ENCODE peak calls at places on chromosomes 6 and 20, in nine cellular contexts. E, V, T, S, D, U, M, A and W are unnamed samples.

GRCh38 chr6:36964908-36965307 is 10.4 kb downstream of the PI16 start:
- DNase-seq in E (no peak), V (no peak), T (no peak), S (no peak), D (no peak), U (no peak), M (no peak), A (peak), W (no peak)

GRCh38 chr6:170148709-170149470 is 142.0 kb downstream of the DLL1 start:
- DNase-seq in E (no peak), V (peak), T (no peak), S (no peak), D (no peak), U (peak), M (no peak), A (peak), W (no peak)

GRCh38 chr20:63543131-63543530 is 4.4 kb downstream of the SRMS start:
- DNase-seq in E (no peak), V (no peak), T (no peak), S (no peak), D (no peak), U (no peak), M (no peak), A (no peak), W (no peak)

GRCh38 chr6:73586416-73586974 is 65.7 kb upstream of the EEF1A1 start:
- DNase-seq in E (no peak), V (no peak), T (no peak), S (no peak), D (peak), U (no peak), M (no peak), A (no peak), W (no peak)

GRCh38 chr6:156175971-156176421 is 601.2 kb upstream of the ARID1B start:
- DNase-seq in E (peak), V (peak), T (no peak), S (peak), D (peak), U (peak), M (peak), A (no peak), W (peak)

GRCh38 chr6:10331336-10331735 is 83.5 kb downstream of the TFAP2A start:
- DNase-seq in E (no peak), V (no peak), T (no peak), S (no peak), D (no peak), U (no peak), M (no peak), A (no peak), W (no peak)

GRCh38 chr6:88246654-88247053 is 80.5 kb upstream of the CNR1 start:
- DNase-seq in E (no peak), V (no peak), T (no peak), S (no peak), D (no peak), U (no peak), M (no peak), A (no peak), W (no peak)

GRCh38 chr20:11890331-11891080 is 27.2 kb upstream of the BTBD3 start:
- DNase-seq in E (peak), V (peak), T (peak), S (peak), D (peak), U (peak), M (peak), A (peak), W (peak)

GRCh38 chr6:40276176-40276575 is 311.0 kb downstream of the LRFN2 start:
- DNase-seq in E (no peak), V (no peak), T (no peak), S (no peak), D (no peak), U (no peak), M (peak), A (no peak), W (no peak)

GRCh38 chr6:107308676-107309075 is 150.7 kb downstream of the PDSS2 start:
- DNase-seq in E (no peak), V (no peak), T (no peak), S (no peak), D (no peak), U (no peak), M (no peak), A (no peak), W (no peak)

GRCh38 chr20:49187330-49188100 is 619 bp downstream of the STAU1 start:
- DNase-seq in E (peak), V (peak), T (no peak), S (no peak), D (peak), U (peak), M (peak), A (no peak), W (peak)

GRCh38 chr20:49186535-49187329 is 1.4 kb downstream of the STAU1 start:
- DNase-seq in E (peak), V (peak), T (peak), S (no peak), D (peak), U (peak), M (peak), A (peak), W (peak)

GRCh38 chr20:49184691-49185070 is 3.5 kb downstream of the STAU1 start:
- DNase-seq in E (no peak), V (no peak), T (no peak), S (no peak), D (no peak), U (no peak), M (no peak), A (no peak), W (no peak)

GRCh38 chr20:49185071-49185757 is 2.9 kb downstream of the STAU1 start:
- DNase-seq in E (no peak), V (no peak), T (no peak), S (no peak), D (no peak), U (no peak), M (no peak), A (no peak), W (no peak)

GRCh38 chr20:49188101-49188784 is at the start of gene STAU1:
- DNase-seq in E (peak), V (peak), T (peak), S (peak), D (peak), U (peak), M (peak), A (peak), W (peak)
- TF ChIP-seq POLR2AphosphoS5 in E (peak), V (peak), T (peak), S (no peak), D (peak), U (no peak), M (peak), A (peak), W (peak)

DNA sequence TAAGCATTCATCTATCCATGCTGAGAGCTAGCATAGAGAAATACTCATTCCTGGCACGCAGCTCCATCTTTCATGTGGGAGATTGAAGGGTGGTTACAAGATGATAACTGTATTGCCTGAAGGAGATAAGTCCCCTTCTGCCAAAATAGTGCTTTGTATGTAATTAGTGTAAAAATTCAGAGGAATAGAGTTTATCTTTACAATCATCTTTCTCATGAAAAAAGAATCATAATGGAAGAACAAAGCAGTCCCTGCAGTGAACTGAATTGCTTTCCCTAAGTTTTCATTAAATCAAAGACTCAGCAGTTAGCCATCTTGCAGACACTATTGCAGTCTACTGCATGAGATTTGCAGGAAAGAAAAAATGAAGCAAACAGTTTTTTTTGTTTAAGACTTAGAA is 256.5 kb downstream of the SLC35F1 start:
- DNase-seq in E (no peak), V (no peak), T (no peak), S (no peak), D (no peak), U (no peak), M (no peak), A (no peak), W (no peak)
- TF ChIP-seq POLR2AphosphoS5 in E (no peak), V (no peak), T (no peak), S (no peak), D (no peak), U (no peak), M (no peak), A (no peak), W (no peak)

GRCh38 chr20:53652090-53652858 is 58.6 kb upstream of the ZNF217 start:
- DNase-seq in E (no peak), V (no peak), T (no peak), S (no peak), D (no peak), U (no peak), M (no peak), A (no peak), W (no peak)
- TF ChIP-seq POLR2AphosphoS5 in E (peak), V (peak), T (no peak), S (no peak), D (no peak), U (no peak), M (no peak), A (no peak), W (no peak)

GRCh38 chr6:139766796-139767195 is 392.3 kb upstream of the CITED2 start:
- DNase-seq in E (no peak), V (no peak), T (no peak), S (no peak), D (no peak), U (no peak), M (no peak), A (no peak), W (no peak)

GRCh38 chr6:139765825-139766285 is 391.4 kb upstream of the CITED2 start:
- DNase-seq in E (no peak), V (no peak), T (no peak), S (no peak), D (peak), U (no peak), M (no peak), A (no peak), W (no peak)

GRCh38 chr6:139762587-139763031 is 388.2 kb upstream of the CITED2 start:
- DNase-seq in E (no peak), V (no peak), T (no peak), S (no peak), D (no peak), U (no peak), M (no peak), A (no peak), W (no peak)

GRCh38 chr6:139763468-139764214 is 389.2 kb upstream of the CITED2 start:
- DNase-seq in E (no peak), V (no peak), T (no peak), S (no peak), D (peak), U (no peak), M (no peak), A (no peak), W (no peak)

DNA sequence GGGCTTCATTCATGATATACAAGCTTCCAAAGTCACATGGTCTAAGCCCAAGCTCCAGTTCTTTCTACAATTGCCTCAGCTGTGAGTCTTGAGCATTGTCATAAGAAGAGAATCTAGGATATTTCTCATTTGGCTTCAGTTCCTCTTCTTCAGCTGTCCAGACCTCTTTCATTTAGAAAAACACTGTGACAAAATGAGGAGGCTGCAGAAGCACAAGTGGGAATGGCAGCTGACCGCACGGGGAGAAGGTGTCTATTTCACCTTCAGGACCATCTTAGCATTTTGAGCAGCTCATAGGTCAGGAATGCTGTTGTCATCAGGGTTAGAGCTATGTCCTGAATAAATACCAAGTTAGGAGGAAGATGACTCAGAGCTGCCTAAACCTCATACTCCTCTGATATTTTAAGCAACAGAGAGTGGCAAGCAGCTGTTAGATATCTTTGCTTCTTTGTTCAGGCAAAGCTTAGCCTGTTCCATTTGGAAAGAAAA is 390.1 kb upstream of the CITED2 start:
- DNase-seq in E (no peak), V (no peak), T (no peak), S (no peak), D (peak), U (no peak), M (no peak), A (no peak), W (no peak)
- TF ChIP-seq POLR2AphosphoS5 in E (peak), V (peak), T (peak), S (no peak), D (peak), U (no peak), M (peak), A (peak), W (no peak)

GRCh38 chr20:32682508-32682987 is 8.8 kb upstream of the C20orf203 start:
- DNase-seq in E (no peak), V (no peak), T (no peak), S (no peak), D (no peak), U (no peak), M (no peak), A (no peak), W (no peak)
- TF ChIP-seq POLR2AphosphoS5 in E (no peak), V (no peak), T (no peak), S (no peak), D (no peak), U (no peak), M (no peak), A (no peak), W (no peak)